ENCODE peak calls at places on chromosomes 2 and 18, in eight cellular contexts. W, J, D, Z, F, M, Q and A are unnamed samples.
A peak's percentile ranks its signal among the peaks of the same experiment; 100 is the strongest.

GRCh38 chr2:126658910-126659613 is 3.1 kb downstream of the GYPC start:
- DNase-seq in Z (no peak), M (peak; percentile 84), Q (peak; percentile 90), F (peak; percentile 65), D (peak; percentile 55), W (peak; percentile 55), J (peak; percentile 77), A (peak; percentile 77)

GRCh38 chr2:177553176-177553909 is 160.8 kb downstream of the AGPS start:
- DNase-seq in M (no peak), W (no peak), Z (no peak), J (no peak), F (no peak), D (no peak), Q (no peak), A (no peak)

GRCh38 chr2:120683081-120683480 is 52.6 kb upstream of the GLI2 start:
- DNase-seq in D (no peak), Q (peak; percentile 4), W (no peak), J (no peak), M (no peak), F (no peak), Z (no peak), A (peak; percentile 31)

GRCh38 chr2:143489135-143489534 is 359.9 kb downstream of the ARHGAP15 start:
- DNase-seq in J (no peak), D (no peak), M (no peak), Z (no peak), Q (no peak), F (no peak), W (no peak), A (no peak)

GRCh38 chr18:5894613-5895299 is 566 bp downstream of the TMEM200C start:
- DNase-seq in W (no peak), M (peak; percentile 9), F (no peak), Q (no peak), D (no peak), Z (peak; percentile 62), J (peak; percentile 51), A (peak; percentile 63)

GRCh38 chr2:207101984-207102383 is 63.8 kb downstream of the KLF7 start:
- DNase-seq in M (no peak), D (no peak), Q (no peak), Z (no peak), F (no peak), W (no peak), J (no peak), A (no peak)

GRCh38 chr2:144995482-144995881 is 475.6 kb upstream of the ZEB2 start:
- DNase-seq in Z (no peak), D (no peak), J (no peak), W (no peak), M (no peak), Q (no peak), F (no peak), A (no peak)

GRCh38 chr18:12911025-12911927 is 27.2 kb upstream of the PTPN2 start:
- DNase-seq in F (no peak), Z (no peak), Q (no peak), D (no peak), J (no peak), M (no peak), W (no peak), A (peak; percentile 71)

GRCh38 chr2:128032092-128032491 is 4.2 kb upstream of the SAP130 start:
- DNase-seq in Q (no peak), M (no peak), F (no peak), D (no peak), J (no peak), W (no peak), Z (no peak), A (no peak)

GRCh38 chr2:105809099-105809473 is 64.4 kb downstream of the NCK2 start:
- DNase-seq in J (no peak), M (no peak), F (no peak), D (no peak), Z (no peak), Q (no peak), W (no peak), A (no peak)

GRCh38 chr2:39424951-39425350 is 12.1 kb downstream of the MAP4K3 start:
- DNase-seq in M (no peak), Q (no peak), J (no peak), F (no peak), W (no peak), Z (no peak), D (no peak), A (no peak)

GRCh38 chr2:174608866-174609214 is 11.2 kb upstream of the WIPF1 start:
- DNase-seq in Q (no peak), D (no peak), F (no peak), Z (no peak), M (no peak), W (no peak), J (no peak), A (no peak)

GRCh38 chr2:72538486-72538885 is 287.3 kb downstream of the EXOC6B start:
- DNase-seq in Z (no peak), J (no peak), W (no peak), F (no peak), D (no peak), M (no peak), Q (no peak), A (no peak)

GRCh38 chr2:26574900-26575560 is 66.1 kb downstream of the CIB4 start:
- DNase-seq in Z (no peak), W (no peak), M (no peak), Q (no peak), D (no peak), J (no peak), F (no peak), A (no peak)

GRCh38 chr18:58721586-58722160 is 50.4 kb downstream of the MALT1 start:
- DNase-seq in Z (no peak), F (no peak), J (peak; percentile 27), Q (no peak), W (peak; percentile 69), D (no peak), M (peak; percentile 66), A (no peak)

GRCh38 chr2:26564121-26564520 is 77.0 kb downstream of the CIB4 start:
- DNase-seq in M (no peak), W (no peak), J (no peak), D (no peak), Z (no peak), F (no peak), Q (peak; percentile 21), A (peak; percentile 20)

GRCh38 chr2:126883661-126884030 is 15.0 kb upstream of the TEX51 start:
- DNase-seq in F (no peak), M (no peak), J (no peak), W (no peak), Z (no peak), D (no peak), Q (no peak), A (no peak)

GRCh38 chr2:222859786-222860726 is 780 bp upstream of the ACSL3 start:
- DNase-seq in J (peak; percentile 41), Q (peak; percentile 59), Z (peak; percentile 9), M (peak; percentile 63), D (no peak), W (no peak), F (peak; percentile 76), A (peak; percentile 67)
- H3K27ac ChIP-seq in J (peak overlapping the region; percentile 49), Q (peak overlapping the region; percentile 96), Z (no peak overlapping the region), M (peak overlapping the region; percentile 98), D (peak overlapping the region; percentile 94), W (peak overlapping the region; percentile 98), F (peak overlapping the region; percentile 93), A (peak overlapping the region; percentile 96)

DNA sequence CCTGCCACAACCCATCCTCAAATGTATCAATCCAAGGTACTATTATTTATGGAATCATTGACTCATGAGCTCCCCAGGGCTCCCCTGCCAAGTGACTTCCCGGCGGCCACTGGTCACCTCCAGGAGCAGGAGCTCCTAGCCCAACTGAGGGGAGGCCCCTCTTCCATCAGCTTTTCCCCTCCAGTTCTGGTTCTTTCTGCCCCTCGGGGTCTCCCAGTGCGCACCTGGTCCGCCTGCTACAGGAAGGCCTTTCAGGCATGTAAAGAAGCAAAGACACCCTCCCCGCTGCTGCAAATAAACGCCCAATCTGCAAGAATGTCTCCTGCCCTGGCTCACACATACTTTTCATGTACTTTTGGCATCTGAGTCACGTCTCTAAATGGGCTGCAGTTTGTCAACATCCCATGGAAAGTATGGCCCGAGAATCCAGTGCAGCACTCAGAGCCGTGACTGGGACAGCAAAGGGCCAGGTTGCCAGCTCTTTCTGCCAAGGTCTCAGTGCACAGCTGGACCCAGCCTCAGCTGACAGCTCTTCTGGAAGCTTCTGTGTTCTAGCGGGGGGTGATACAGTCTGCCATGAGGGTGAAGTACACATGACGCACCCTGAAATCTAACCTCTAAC is 41.4 kb downstream of the KLHL29 start:
- DNase-seq in Z (no peak), W (peak; percentile 94), F (no peak), D (peak; percentile 51), Q (peak; percentile 53), M (peak; percentile 42), J (no peak), A (no peak)
- H3K4me1 ChIP-seq in Z (peaks cover 24% of the 10 kb centered on the region), W (peaks cover 30% of the 10 kb centered on the region), F (no peaks in the 10 kb centered on the region), D (peaks cover 21% of the 10 kb centered on the region), Q (no peaks in the 10 kb centered on the region), M (no peaks in the 10 kb centered on the region), J (no peaks in the 10 kb centered on the region), A (peaks cover 12% of the 10 kb centered on the region)

GRCh38 chr18:61926532-61926931 is 33.7 kb upstream of the RNF152 start:
- DNase-seq in F (no peak), J (no peak), M (no peak), D (no peak), W (no peak), Q (no peak), Z (no peak), A (no peak)
- TF ChIP-seq CTCF in F (no peak), J (no peak), M (no peak), D (no peak), W (no peak), Q (no peak), Z (no peak), A (no peak)

GRCh38 chr2:134839649-134840048 is 1.2 kb downstream of the ACMSD start:
- DNase-seq in M (no peak), J (no peak), F (no peak), D (no peak), Z (no peak), Q (no peak), W (no peak), A (no peak)

GRCh38 chr2:134838143-134838620 is at the start of gene ACMSD:
- DNase-seq in W (no peak), Z (no peak), F (no peak), D (no peak), J (no peak), Q (no peak), M (no peak), A (no peak)

GRCh38 chr2:134835471-134835870 is 2.9 kb upstream of the ACMSD start:
- DNase-seq in D (no peak), M (no peak), F (no peak), J (no peak), Q (no peak), Z (no peak), W (no peak), A (no peak)

GRCh38 chr2:134836986-134837385 is 1.4 kb upstream of the ACMSD start:
- DNase-seq in M (no peak), Q (no peak), F (no peak), J (no peak), D (no peak), W (no peak), Z (no peak), A (no peak)
- H3K27ac ChIP-seq in M (no peak overlapping the region), Q (no peak overlapping the region), F (no peak overlapping the region), J (no peak overlapping the region), D (no peak overlapping the region), W (no peak overlapping the region), Z (no peak overlapping the region), A (peak overlapping the region; percentile 63)